ENCODE peak calls at places on chromosome 13, in five cellular contexts. S is colonic mucosa, K is cardiac muscle cell, X is H9, C is heart left ventricle. Y is an unnamed sample.

GRCh38 chr13:106306748-106307277 is 228.6 kb downstream of the EFNB2 start:
- DNase-seq in X (no peak), S (no peak), C (no peak), K (no peak), Y (no peak)

GRCh38 chr13:101795460-101795859 is 343.0 kb downstream of the ITGBL1 start:
- DNase-seq in K (no peak), S (no peak), X (no peak), C (no peak), Y (no peak)

GRCh38 chr13:80132741-80133601 is 208.0 kb downstream of the SPRY2 start:
- DNase-seq in S (peak; percentile 87), X (no peak), K (peak; percentile 85), C (peak; percentile 69), Y (peak; percentile 77)

GRCh38 chr13:24022568-24022967 is 125.3 kb upstream of the C1QTNF9B start:
- DNase-seq in K (no peak), X (no peak), S (no peak), C (no peak), Y (no peak)

GRCh38 chr13:78595819-78596700 is 7.3 kb downstream of the POU4F1 start:
- DNase-seq in S (no peak), K (no peak), C (no peak), X (peak; percentile 78), Y (no peak)

GRCh38 chr13:21663197-21663596 is 7.7 kb upstream of the FGF9 start:
- DNase-seq in C (no peak), K (no peak), S (peak; percentile 58), X (no peak), Y (peak; percentile 20)

GRCh38 chr13:46307554-46307953 is 79.5 kb downstream of the RUBCNL start:
- DNase-seq in X (no peak), C (no peak), S (no peak), K (no peak), Y (no peak)

GRCh38 chr13:28373803-28374202 is 121.1 kb downstream of the FLT1 start:
- DNase-seq in X (no peak), S (no peak), K (no peak), C (no peak), Y (no peak)

GRCh38 chr13:51211910-51212309 is 10.3 kb upstream of the FAM124A start:
- DNase-seq in X (no peak), C (no peak), S (no peak), K (no peak), Y (no peak)

GRCh38 chr13:96542986-96543385 is 451.3 kb downstream of the OXGR1 start:
- DNase-seq in S (no peak), X (no peak), K (no peak), C (no peak), Y (no peak)

GRCh38 chr13:109196896-109197295 is 567.5 kb downstream of the MYO16 start:
- DNase-seq in X (peak; percentile 67), K (no peak), S (no peak), C (no peak), Y (no peak)

GRCh38 chr13:78657699-78658629 is 991 bp downstream of the OBI1 start:
- DNase-seq in C (no peak), K (peak; percentile 17), X (peak; percentile 32), S (no peak), Y (no peak)

GRCh38 chr13:48156466-48156865 is 61.6 kb upstream of the MED4 start:
- DNase-seq in X (peak; percentile 71), C (no peak), S (peak; percentile 42), K (no peak), Y (peak; percentile 51)

GRCh38 chr13:48153186-48153585 is 58.3 kb upstream of the MED4 start:
- DNase-seq in S (no peak), X (no peak), C (no peak), K (no peak), Y (no peak)

GRCh38 chr13:48155850-48156249 is 60.9 kb upstream of the MED4 start:
- DNase-seq in C (no peak), X (no peak), K (peak; percentile 69), S (no peak), Y (no peak)

GRCh38 chr13:48151766-48152165 is 56.9 kb upstream of the MED4 start:
- DNase-seq in K (no peak), C (no peak), S (no peak), X (no peak), Y (no peak)

DNA sequence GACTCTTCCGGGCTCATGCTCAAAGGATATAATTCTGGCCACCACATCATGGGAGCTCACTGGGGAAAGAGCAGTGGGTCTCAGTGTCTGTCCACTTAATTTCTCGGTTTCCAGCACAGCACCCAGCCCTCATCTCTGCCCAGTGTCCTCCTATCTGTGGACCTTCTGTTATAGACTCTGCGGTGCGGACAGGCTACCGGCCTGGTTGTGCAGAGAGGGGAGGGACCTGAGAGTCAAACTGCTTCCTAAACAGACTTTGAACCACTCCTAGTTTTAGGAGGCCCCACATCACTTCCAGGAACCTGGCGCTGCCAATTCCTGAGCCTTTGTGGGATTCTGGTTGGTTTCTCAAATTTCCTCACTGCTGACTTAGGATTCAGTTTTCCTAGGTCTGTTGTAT is 59.8 kb upstream of the MED4 start:
- DNase-seq in K (no peak), S (no peak), C (no peak), X (no peak), Y (no peak)
- H3K4me1 ChIP-seq in K (no peaks in the 10 kb centered on the region), S (no peaks in the 10 kb centered on the region), C (peaks cover 8% of the 10 kb centered on the region), X (no peaks in the 10 kb centered on the region), Y (no peaks in the 10 kb centered on the region)

GRCh38 chr13:30846844-30847243 is 59.2 kb upstream of the MEDAG start:
- DNase-seq in S (no peak), C (no peak), X (no peak), K (no peak), Y (no peak)
- H3K4me1 ChIP-seq in S (no peaks in the 10 kb centered on the region), C (peaks cover 9% of the 10 kb centered on the region), X (no peaks in the 10 kb centered on the region), K (no peaks in the 10 kb centered on the region), Y (no peaks in the 10 kb centered on the region)

DNA sequence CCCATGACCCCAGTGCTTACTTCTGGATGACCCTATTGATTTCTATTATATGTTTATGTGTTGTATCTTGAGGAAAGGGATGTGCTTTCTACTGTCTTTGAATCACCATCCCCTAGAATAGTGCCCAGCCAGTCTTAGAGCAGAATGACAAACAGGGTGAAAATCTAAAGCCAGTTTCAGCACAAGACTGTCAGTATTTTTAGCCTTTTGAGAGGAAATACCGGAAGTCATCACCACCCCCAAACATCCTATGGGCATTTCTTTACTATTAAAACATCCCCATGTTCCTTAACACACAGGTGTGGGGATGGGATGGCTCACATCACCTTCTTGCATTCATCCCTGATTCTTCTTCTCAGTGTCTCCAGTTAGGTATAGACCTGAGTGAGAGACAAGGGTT is 52.1 kb upstream of the UBE2L5 start:
- DNase-seq in K (no peak), X (no peak), C (no peak), S (no peak), Y (no peak)
- H3K4me1 ChIP-seq in K (peaks cover 8% of the 10 kb centered on the region), X (peaks cover 5% of the 10 kb centered on the region), C (peaks cover 9% of the 10 kb centered on the region), S (no peaks in the 10 kb centered on the region), Y (peaks cover 14% of the 10 kb centered on the region)

GRCh38 chr13:100436099-100436498 is 152.5 kb downstream of the GGACT start:
- DNase-seq in S (peak; percentile 63), X (no peak), C (no peak), K (no peak), Y (peak; percentile 17)

GRCh38 chr13:100442095-100442832 is 146.3 kb downstream of the GGACT start:
- DNase-seq in K (no peak), S (no peak), X (no peak), C (no peak), Y (no peak)

GRCh38 chr13:100438059-100438788 is 150.4 kb downstream of the GGACT start:
- DNase-seq in K (no peak), S (no peak), X (no peak), C (no peak), Y (no peak)

GRCh38 chr13:100440756-100441421 is 147.7 kb downstream of the GGACT start:
- DNase-seq in X (no peak), K (peak; percentile 29), C (no peak), S (no peak), Y (no peak)

DNA sequence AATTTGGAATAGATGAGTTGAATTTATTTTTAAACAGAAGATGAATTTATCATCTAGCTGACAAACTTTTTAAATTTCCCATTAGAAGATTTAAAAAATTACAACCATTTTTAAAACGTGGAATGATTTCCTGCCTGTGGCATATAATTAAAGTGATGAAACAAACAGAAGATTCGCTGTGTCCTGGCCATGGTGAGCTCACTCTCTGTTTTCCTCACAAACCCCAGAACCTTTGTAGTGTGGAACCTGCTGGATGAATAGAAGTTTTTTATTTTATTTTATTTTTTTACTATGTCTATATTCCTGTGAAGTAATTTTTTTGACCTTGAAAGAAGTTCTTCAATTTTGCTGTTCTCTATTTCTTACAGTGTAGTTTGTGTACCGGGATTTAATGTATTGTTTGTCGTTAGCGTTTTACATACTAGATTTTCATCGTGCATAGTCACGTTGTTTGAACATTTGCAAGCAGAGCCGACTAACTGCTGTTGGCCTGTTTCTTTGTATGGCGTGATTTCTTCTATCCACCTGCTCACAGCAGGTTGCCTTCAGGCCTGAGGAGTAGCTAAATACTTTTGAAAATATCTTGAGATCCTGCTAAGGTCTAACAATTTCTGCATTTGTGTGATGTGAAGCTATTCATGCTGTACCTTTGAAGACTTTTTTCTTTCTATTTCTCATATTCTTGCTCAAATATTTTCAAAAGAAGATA is 149.2 kb downstream of the GGACT start:
- DNase-seq in S (no peak), K (no peak), C (no peak), X (peak; percentile 59), Y (no peak)
- H3K4me1 ChIP-seq in S (no peaks in the 10 kb centered on the region), K (peaks cover 11% of the 10 kb centered on the region), C (peaks cover 15% of the 10 kb centered on the region), X (peaks cover 12% of the 10 kb centered on the region), Y (no peaks in the 10 kb centered on the region)

Y was measured in transverse colon.